ENCODE peak calls at places on chromosome 21, in nine cellular contexts. I, X, W, C, U, O, Y, M and Q are unnamed samples.

GRCh38 chr21:18294100-18294499 is 49.5 kb downstream of the CHODL start:
- DNase-seq in I (no peak), W (no peak), U (no peak), M (no peak), Y (no peak), C (no peak), X (no peak), O (no peak), Q (no peak)

GRCh38 chr21:35423694-35424093 is 374.6 kb upstream of the RUNX1 start:
- DNase-seq in I (no peak), U (no peak), M (no peak), Y (no peak), X (no peak), C (no peak), W (no peak), O (no peak), Q (no peak)

GRCh38 chr21:24163539-24163938 is 1443.7 kb downstream of the MRPL39 start:
- DNase-seq in U (no peak), C (no peak), I (no peak), W (no peak), Y (no peak), M (no peak), X (no peak), O (no peak), Q (no peak)

GRCh38 chr21:14356771-14357170 is 26.2 kb downstream of the HSPA13 start:
- DNase-seq in M (no peak), U (no peak), I (no peak), Y (no peak), W (no peak), X (no peak), O (no peak), C (no peak), Q (no peak)

GRCh38 chr21:17786219-17787181 is 32.7 kb downstream of the C21orf91 start:
- DNase-seq in O (no peak), X (no peak), U (no peak), M (no peak), C (no peak), I (no peak), W (no peak), Y (no peak), Q (no peak)

GRCh38 chr21:34630536-34631143 is 15.7 kb upstream of the RCAN1 start:
- DNase-seq in U (no peak), I (peak), O (peak), Y (no peak), W (no peak), C (peak), X (peak), M (peak), Q (no peak)

GRCh38 chr21:39037807-39038405 is 145.3 kb downstream of the PSMG1 start:
- DNase-seq in Y (no peak), O (no peak), M (no peak), C (no peak), W (no peak), X (no peak), U (no peak), I (no peak), Q (no peak)

GRCh38 chr21:27315373-27315772 is 348.5 kb upstream of the ADAMTS5 start:
- DNase-seq in M (no peak), I (no peak), Y (no peak), U (no peak), W (no peak), X (no peak), C (no peak), O (no peak), Q (no peak)

GRCh38 chr21:30234050-30234449 is 18.2 kb upstream of the CLDN8 start:
- DNase-seq in U (no peak), C (no peak), I (no peak), W (no peak), Y (no peak), M (no peak), O (no peak), X (no peak), Q (no peak)

GRCh38 chr21:46546799-46547198 is 58.1 kb downstream of the S100B start:
- DNase-seq in M (no peak), I (no peak), X (no peak), O (no peak), Y (no peak), W (no peak), U (no peak), C (no peak), Q (no peak)

GRCh38 chr21:35603471-35603870 is 456.9 kb downstream of the SETD4 start:
- DNase-seq in I (no peak), C (peak), M (no peak), X (no peak), W (no peak), U (no peak), Y (no peak), O (no peak), Q (no peak)

GRCh38 chr21:26795866-26796329 is 49.3 kb downstream of the ADAMTS1 start:
- DNase-seq in U (peak), W (peak), M (peak), O (peak), I (peak), X (no peak), C (peak), Y (no peak), Q (no peak)

GRCh38 chr21:35426484-35426883 is 377.4 kb upstream of the RUNX1 start:
- DNase-seq in O (no peak), X (no peak), U (no peak), C (no peak), Y (no peak), W (no peak), M (no peak), I (no peak), Q (no peak)

GRCh38 chr21:46651121-46651520 is 15.6 kb downstream of the PRMT2 start:
- DNase-seq in O (no peak), W (no peak), C (no peak), X (no peak), Y (no peak), U (no peak), M (no peak), I (no peak), Q (no peak)

GRCh38 chr21:29985866-29986265 is 46.1 kb upstream of the GRIK1 start:
- DNase-seq in I (no peak), W (no peak), C (no peak), O (no peak), U (no peak), M (no peak), X (no peak), Y (no peak), Q (no peak)

GRCh38 chr21:33690874-33691273 is 48.6 kb downstream of the ITSN1 start:
- DNase-seq in Y (no peak), O (no peak), X (no peak), C (no peak), U (no peak), I (no peak), W (no peak), M (no peak), Q (no peak)

GRCh38 chr21:39518055-39518844 is 66.5 kb downstream of the SH3BGR start:
- DNase-seq in M (peak), C (peak), Y (no peak), O (peak), I (peak), W (no peak), U (no peak), X (no peak), Q (peak)

GRCh38 chr21:16570856-16571255 is 841.1 kb downstream of the USP25 start:
- DNase-seq in O (no peak), X (no peak), C (no peak), I (no peak), Y (no peak), M (no peak), W (no peak), U (no peak), Q (no peak)

GRCh38 chr21:27152996-27153395 is 186.1 kb upstream of the ADAMTS5 start:
- DNase-seq in Y (no peak), W (no peak), U (no peak), X (no peak), I (no peak), O (no peak), M (no peak), C (no peak), Q (no peak)

GRCh38 chr21:24938592-24938991 is 668.7 kb downstream of the MRPL39 start:
- DNase-seq in X (no peak), Y (no peak), U (no peak), O (no peak), C (no peak), I (no peak), M (no peak), W (no peak), Q (no peak)

GRCh38 chr21:39647476-39647875 is 34.7 kb downstream of the B3GALT5 start:
- DNase-seq in U (no peak), W (no peak), C (no peak), O (no peak), Y (peak), I (no peak), M (no peak), X (no peak), Q (no peak)

GRCh38 chr21:16476056-16476850 is 746.5 kb downstream of the USP25 start:
- DNase-seq in O (no peak), I (no peak), W (no peak), Y (no peak), X (no peak), M (no peak), U (no peak), C (no peak), Q (no peak)

GRCh38 chr21:29082416-29082815 is 9.0 kb upstream of the CCT8 start:
- DNase-seq in C (no peak), M (no peak), O (no peak), U (no peak), X (no peak), Y (no peak), W (no peak), I (no peak), Q (no peak)

GRCh38 chr21:34612056-34612455 is 2.9 kb downstream of the RCAN1 start:
- DNase-seq in I (no peak), U (no peak), M (no peak), C (no peak), O (no peak), X (no peak), W (no peak), Y (no peak), Q (no peak)

GRCh38 chr21:18716578-18717138 is 313.1 kb upstream of the TMPRSS15 start:
- DNase-seq in W (no peak), O (no peak), M (no peak), U (no peak), X (no peak), I (no peak), C (no peak), Y (no peak), Q (no peak)

GRCh38 chr21:39053126-39053525 is 130.1 kb downstream of the PSMG1 start:
- DNase-seq in X (no peak), O (no peak), I (no peak), Y (no peak), M (no peak), U (no peak), C (no peak), W (no peak), Q (no peak)

GRCh38 chr21:34865922-34866271 is 183.2 kb downstream of the RUNX1 start:
- DNase-seq in W (no peak), O (no peak), I (no peak), X (no peak), U (no peak), C (no peak), M (no peak), Y (no peak), Q (no peak)

GRCh38 chr21:39860600-39860999 is 6.6 kb upstream of the PCP4 start:
- DNase-seq in W (no peak), I (no peak), C (no peak), O (no peak), X (no peak), M (no peak), Y (no peak), U (no peak), Q (no peak)

GRCh38 chr21:18049461-18049860 is 195.2 kb upstream of the CHODL start:
- DNase-seq in U (no peak), C (no peak), X (no peak), M (no peak), O (no peak), Y (no peak), I (no peak), W (no peak), Q (no peak)

GRCh38 chr21:31667141-31667540 is 7.6 kb downstream of the SOD1 start:
- DNase-seq in O (no peak), C (no peak), M (no peak), U (no peak), I (no peak), X (no peak), Y (no peak), W (no peak), Q (no peak)
- TF ChIP-seq POLR2A in O (no peak), C (no peak), M (no peak), U (no peak), I (no peak), X (no peak), Y (no peak), W (no peak), Q (no peak)

DNA sequence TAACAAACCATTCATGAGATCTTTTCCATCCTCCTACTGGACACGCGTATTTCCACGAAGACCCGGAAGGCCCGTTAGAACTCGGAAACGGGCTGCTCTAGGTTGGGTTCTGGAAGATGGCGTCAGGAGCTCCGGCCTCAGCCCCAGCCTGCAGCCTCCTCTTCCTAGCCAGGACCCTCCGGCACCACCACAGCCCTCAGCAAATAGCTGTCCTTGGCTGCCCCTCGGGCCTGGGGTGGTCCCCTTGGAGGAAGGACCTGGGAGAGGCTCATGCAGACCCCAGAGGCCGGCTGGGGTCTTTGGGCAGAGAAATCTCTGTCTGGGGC is 36.2 kb downstream of the RRP1 start:
- DNase-seq in I (no peak), C (no peak), X (no peak), U (no peak), Y (no peak), O (no peak), M (no peak), W (peak), Q (no peak)
- H3K27ac ChIP-seq in I (no peak), C (no peak), X (no peak), U (no peak), Y (no peak), O (no peak), M (no peak), W (no peak), Q (no peak)

DNA sequence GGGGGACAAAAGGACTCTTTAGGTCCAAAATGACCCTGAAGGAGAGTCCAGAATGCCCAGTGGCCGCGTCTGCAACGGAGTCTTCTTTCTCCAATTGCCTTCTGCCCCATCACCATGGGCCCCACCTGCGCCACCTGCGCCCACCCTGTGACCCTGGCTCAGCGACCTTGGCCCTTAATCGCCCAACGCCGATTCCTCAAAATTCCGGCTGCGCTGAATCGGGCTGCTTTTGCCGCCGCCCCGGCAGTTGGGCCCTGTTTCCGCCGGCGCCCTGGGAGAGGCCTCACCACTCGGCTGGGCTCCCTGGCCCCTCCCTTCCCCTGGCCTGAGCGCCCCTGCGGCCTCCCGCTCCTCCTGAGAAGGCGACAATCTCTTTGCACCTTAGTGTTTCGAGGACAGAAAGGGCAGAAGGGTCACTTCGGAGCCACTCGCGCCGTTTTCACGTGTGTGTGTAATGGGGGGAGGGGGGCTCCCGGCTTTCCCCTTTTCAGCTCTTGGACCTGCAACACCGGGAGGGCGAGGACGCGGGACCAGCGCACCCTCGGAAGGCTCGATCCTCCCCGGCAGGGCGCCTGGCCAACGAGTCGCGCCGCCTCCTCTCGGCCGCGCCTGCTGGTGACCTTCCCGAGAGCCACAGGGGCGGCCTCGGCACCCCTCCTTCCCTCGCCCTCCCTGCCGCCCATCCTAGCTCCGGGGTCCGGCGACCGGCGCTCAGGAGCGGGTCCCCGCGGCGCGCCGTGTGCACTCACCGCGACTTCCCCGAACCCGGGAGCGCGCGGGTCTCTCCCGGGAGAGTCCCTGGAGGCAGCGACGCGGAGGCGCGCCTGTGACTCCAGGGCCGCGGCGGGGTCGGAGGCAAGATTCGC is 522 bp upstream of the SIM2 start:
- DNase-seq in I (peak), W (no peak), U (no peak), X (no peak), Y (no peak), C (no peak), O (no peak), M (no peak), Q (no peak)
- TF ChIP-seq POLR2A in I (no peak), W (no peak), U (no peak), X (no peak), Y (no peak), C (no peak), O (no peak), M (no peak), Q (no peak)

GRCh38 chr21:37563641-37564340 is 197.2 kb downstream of the DYRK1A start:
- DNase-seq in M (peak), U (peak), O (peak), X (peak), I (peak), C (peak), W (peak), Y (no peak), Q (peak)
- H3K27ac ChIP-seq in M (peak), U (peak), O (peak), X (peak), I (peak), C (peak), W (peak), Y (peak), Q (peak)

GRCh38 chr21:45262616-45263015 is 25.1 kb downstream of the POFUT2 start:
- DNase-seq in M (no peak), O (peak), W (no peak), C (no peak), Y (no peak), X (peak), U (no peak), I (no peak), Q (peak)
- TF ChIP-seq POLR2A in M (no peak), O (no peak), W (no peak), C (no peak), Y (no peak), X (no peak), U (no peak), I (no peak), Q (peak)

GRCh38 chr21:44440241-44441040 is 14.9 kb upstream of the LRRC3 start:
- DNase-seq in Y (no peak), C (no peak), W (no peak), I (no peak), O (no peak), U (no peak), X (no peak), M (no peak), Q (no peak)
- H3K27ac ChIP-seq in Y (no peak), C (no peak), W (no peak), I (no peak), O (no peak), U (no peak), X (no peak), M (no peak), Q (no peak)

GRCh38 chr21:42401820-42402251 is 1.9 kb upstream of the UBASH3A start:
- DNase-seq in Y (no peak), C (no peak), U (no peak), M (no peak), I (no peak), X (no peak), W (no peak), O (no peak), Q (no peak)
- TF ChIP-seq POLR2A in Y (no peak), C (no peak), U (no peak), M (no peak), I (no peak), X (no peak), W (no peak), O (no peak), Q (no peak)